ENCODE peak calls at places on chromosome 1, in four cellular contexts. G is WTC11, K is HepG2, H is K562. O is an unnamed sample.

GRCh38 chr1:33682371-33682770 is 181.5 kb upstream of the HMGB4 start:
- DNase-seq in K (no peak), G (no peak), H (no peak), O (no peak)

GRCh38 chr1:162236201-162236600 is 140.5 kb downstream of the SPATA46 start:
- DNase-seq in G (no peak), H (no peak), K (peak; percentile 22), O (no peak)

GRCh38 chr1:161389691-161390558 is 22.2 kb upstream of the CFAP126 start:
- DNase-seq in K (peak; percentile 91), H (peak; percentile 95), G (peak; percentile 91), O (peak; percentile 97)

GRCh38 chr1:151716771-151717631 is at the start of gene CELF3:
- DNase-seq in H (peak; percentile 74), G (peak; percentile 64), K (no peak), O (peak; percentile 72)

GRCh38 chr1:89211035-89211634 is 12.4 kb upstream of the GBP4 start:
- DNase-seq in K (no peak), G (no peak), H (no peak), O (no peak)

GRCh38 chr1:171576144-171576543 is 45.9 kb upstream of the MYOCOS start:
- DNase-seq in H (no peak), K (no peak), G (no peak), O (no peak)

GRCh38 chr1:151210830-151211229 is 12.5 kb downstream of the PIP5K1A start:
- DNase-seq in G (no peak), K (no peak), H (no peak), O (no peak)

GRCh38 chr1:223704921-223705878 is 7.1 kb upstream of the CAPN2 start:
- DNase-seq in H (no peak), K (no peak), G (no peak), O (no peak)

GRCh38 chr1:223738465-223739365 is 26.4 kb downstream of the CAPN2 start:
- DNase-seq in K (no peak), G (no peak), H (no peak), O (peak; percentile 51)

GRCh38 chr1:198088360-198089071 is 68.3 kb upstream of the NEK7 start:
- DNase-seq in H (no peak), K (peak; percentile 7), G (no peak), O (peak; percentile 37)

GRCh38 chr1:200245492-200245891 is 164.3 kb downstream of the ZNF281 start:
- DNase-seq in G (no peak), K (no peak), H (peak; percentile 36), O (no peak)

GRCh38 chr1:216818284-216818683 is 95.1 kb upstream of the ESRRG start:
- DNase-seq in K (no peak), G (no peak), H (no peak), O (no peak)

GRCh38 chr1:147545133-147545532 is 3.8 kb downstream of the BCL9 start:
- DNase-seq in G (peak; percentile 63), H (no peak), K (no peak), O (no peak)

GRCh38 chr1:18557621-18558465 is 72.8 kb upstream of the PAX7 start:
- DNase-seq in K (peak; percentile 21), G (peak; percentile 67), H (no peak), O (no peak)

GRCh38 chr1:245956225-245956624 is 550.9 kb downstream of the SMYD3 start:
- DNase-seq in H (no peak), K (no peak), G (no peak), O (no peak)

DNA sequence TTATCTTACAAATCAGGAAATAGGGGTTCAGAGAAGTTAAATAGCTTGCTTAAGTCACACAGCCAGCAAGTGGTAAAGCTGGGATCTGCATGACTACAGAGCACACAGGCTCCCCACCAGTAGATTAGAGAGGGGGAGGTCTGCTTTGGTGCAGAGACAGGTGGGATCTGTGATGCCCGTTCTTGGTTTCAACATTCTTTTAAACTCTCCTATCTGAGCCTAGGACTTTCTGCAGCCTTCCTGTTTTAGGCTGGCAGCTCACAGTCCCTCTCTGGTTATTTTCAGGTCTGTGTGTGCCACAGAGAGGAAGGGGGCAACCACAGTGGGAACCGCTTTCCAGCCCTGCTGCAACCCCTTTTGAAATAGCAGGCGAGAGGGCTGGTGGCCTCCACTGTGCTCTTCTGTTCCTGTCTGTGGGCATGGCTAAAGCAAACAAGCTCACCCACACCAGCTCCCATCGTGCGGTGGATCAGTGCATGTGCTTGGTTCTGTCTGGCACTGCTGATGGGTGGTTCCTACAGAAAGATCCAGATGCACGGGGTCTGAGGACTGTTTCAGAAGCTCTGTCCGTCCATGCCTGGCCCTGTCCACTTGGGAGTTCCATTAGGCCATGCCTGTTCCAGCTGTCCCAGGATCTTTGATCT is 1.7 kb upstream of the IL6R start:
- DNase-seq in K (no peak), H (no peak), G (no peak), O (no peak)
- TF ChIP-seq SP1 in K (no peak), H (no peak), G (no peak), O (no peak)

DNA sequence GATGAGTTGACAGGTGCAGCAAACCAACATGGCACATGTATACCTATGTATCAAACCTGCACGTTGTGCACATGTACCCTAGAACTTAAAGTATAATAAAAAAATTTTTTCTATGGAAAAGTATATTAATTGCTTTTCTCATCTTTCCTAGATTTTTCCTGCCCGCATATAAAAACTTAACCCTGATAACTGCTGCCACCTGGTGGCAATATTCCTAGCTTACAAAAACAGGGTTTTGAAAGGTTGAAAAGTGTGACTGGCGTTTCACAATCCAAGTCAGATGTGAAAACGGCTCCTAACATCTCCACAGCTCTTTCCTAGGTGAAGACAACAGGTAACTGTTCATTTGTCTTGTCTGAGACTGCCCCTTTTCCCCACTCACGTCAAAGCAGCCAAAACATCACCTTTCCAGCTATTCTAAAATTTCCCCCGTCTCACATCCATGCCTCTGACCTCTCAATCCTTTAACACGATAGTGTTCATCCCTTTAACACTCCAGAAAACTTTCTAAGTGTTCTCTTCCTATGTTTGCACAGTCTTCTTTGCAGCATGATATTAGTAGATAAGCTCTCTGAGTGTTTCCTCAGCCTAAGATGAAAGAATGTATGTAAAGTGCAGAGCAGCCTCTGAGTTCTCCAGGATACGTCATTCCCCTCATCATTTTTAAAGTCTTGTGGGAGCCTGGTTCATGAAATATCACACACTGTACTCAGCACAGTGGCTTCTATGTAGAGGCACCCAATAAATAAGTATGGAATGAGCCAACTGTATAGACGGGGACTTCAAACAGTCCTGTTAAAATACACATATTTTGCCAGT is 27.5 kb downstream of the OVGP1 start:
- DNase-seq in H (peak; percentile 46), G (peak; percentile 37), K (peak; percentile 40), O (peak; percentile 58)
- TF ChIP-seq ELF4 in H (no peak), G (no peak), K (no peak), O (no peak)

GRCh38 chr1:201999625-202000238 is 10.7 kb upstream of the ELF3 start:
- DNase-seq in K (peak; percentile 64), H (peak; percentile 76), G (peak; percentile 42), O (peak; percentile 84)
- TF ChIP-seq SP1 in K (no peak), H (no peak), G (no peak), O (no peak)

GRCh38 chr1:232627645-232628334 is 2.1 kb downstream of the SIPA1L2 start:
- DNase-seq in K (no peak), H (peak; percentile 35), G (no peak), O (no peak)

GRCh38 chr1:232630894-232631195 is 912 bp upstream of the SIPA1L2 start:
- DNase-seq in K (no peak), H (no peak), G (no peak), O (no peak)

GRCh38 chr1:232630047-232630893 is at the start of gene SIPA1L2:
- DNase-seq in G (peak; percentile 94), H (no peak), K (peak; percentile 52), O (peak; percentile 100)

GRCh38 chr1:232628335-232629214 is 1.4 kb downstream of the SIPA1L2 start:
- DNase-seq in H (no peak), K (no peak), G (no peak), O (no peak)

GRCh38 chr1:232629250-232630046 is 485 bp downstream of the SIPA1L2 start:
- DNase-seq in G (peak; percentile 60), K (no peak), H (no peak), O (no peak)
- TF ChIP-seq ELF4 in G (no peak), K (no peak), H (no peak), O (no peak)

GRCh38 chr1:73327180-73327793 is 870.7 kb downstream of the LRRIQ3 start:
- DNase-seq in K (no peak), G (no peak), H (no peak), O (no peak)
- TF ChIP-seq SP1 in K (no peak), G (no peak), H (no peak), O (no peak)

GRCh38 chr1:207923121-207923520 is 12.2 kb upstream of the CD34 start:
- DNase-seq in G (no peak), H (no peak), K (no peak), O (no peak)

GRCh38 chr1:207920481-207921050 is 9.6 kb upstream of the CD34 start:
- DNase-seq in G (no peak), K (no peak), H (no peak), O (no peak)

GRCh38 chr1:207925210-207925609 is 14.3 kb upstream of the CD34 start:
- DNase-seq in K (no peak), H (no peak), G (peak; percentile 59), O (peak; percentile 21)

GRCh38 chr1:207923561-207923960 is 12.6 kb upstream of the CD34 start:
- DNase-seq in G (no peak), K (no peak), H (peak; percentile 48), O (no peak)

GRCh38 chr1:207922554-207922953 is 11.6 kb upstream of the CD34 start:
- DNase-seq in G (no peak), H (no peak), K (no peak), O (no peak)
- TF ChIP-seq ELF4 in G (no peak), H (no peak), K (no peak), O (no peak)